ENCODE peak calls at places on chromosomes 5 and 9, in five cellular contexts. E is heart left ventricle; H is tibial nerve; P is CD8-positive, alpha-beta T cell; U is GM23338. T is an unnamed sample. For H3K4me1, the result is how much of the 10 kb centered on the place peaks cover.

GRCh38 chr9:27086818-27087680 is 22.0 kb upstream of the TEK start:
- DNase-seq in E (no peak), H (no peak), P (no peak), U (no peak), T (no peak)

GRCh38 chr9:19785230-19785629 is 3.6 kb downstream of the SLC24A2 start:
- DNase-seq in E (no peak), H (no peak), P (no peak), U (no peak), T (no peak)

GRCh38 chr5:43354774-43355173 is 41.6 kb upstream of the HMGCS1 start:
- DNase-seq in E (no peak), H (no peak), P (no peak), U (no peak), T (no peak)

GRCh38 chr9:123997665-123998277 is 13.8 kb upstream of the LHX2 start:
- DNase-seq in E (peak), H (peak), P (no peak), U (peak), T (no peak)

GRCh38 chr9:113998529-113999255 is 79.4 kb downstream of the AMBP start:
- DNase-seq in E (no peak), H (no peak), P (peak), U (peak), T (no peak)

GRCh38 chr5:57715296-57715695 is 232.7 kb upstream of the ACTBL2 start:
- DNase-seq in E (no peak), H (no peak), P (no peak), U (no peak), T (no peak)

GRCh38 chr5:23208959-23209431 is 298.4 kb upstream of the PRDM9 start:
- DNase-seq in E (no peak), H (no peak), P (no peak), U (peak), T (no peak)

GRCh38 chr5:58284886-58285285 is 175.0 kb downstream of the PLK2 start:
- DNase-seq in E (no peak), H (no peak), P (no peak), U (no peak), T (no peak)

GRCh38 chr9:35510745-35511428 is 21.0 kb downstream of the RUSC2 start:
- DNase-seq in E (peak), H (peak), P (no peak), U (no peak), T (no peak)

GRCh38 chr9:136928591-136928990 is 15.9 kb downstream of the FBXW5 start:
- DNase-seq in E (peak), H (no peak), P (no peak), U (no peak), T (no peak)

GRCh38 chr5:36239370-36240293 is 2.1 kb downstream of the NADK2 start:
- DNase-seq in E (no peak), H (no peak), P (no peak), U (no peak), T (no peak)

GRCh38 chr5:5373351-5374033 is 49.0 kb upstream of the ICE1 start:
- DNase-seq in E (no peak), H (no peak), P (no peak), U (no peak), T (no peak)

GRCh38 chr5:380701-381309 is 59.3 kb downstream of the AHRR start:
- DNase-seq in E (no peak), H (no peak), P (no peak), U (no peak), T (no peak)

GRCh38 chr5:134436523-134437339 is 25.1 kb upstream of the CDKN2AIPNL start:
- DNase-seq in E (peak), H (peak), P (peak), U (no peak), T (peak)

GRCh38 chr5:34740306-34740891 is 84.3 kb downstream of the RAI14 start:
- DNase-seq in E (peak), H (no peak), P (no peak), U (no peak), T (no peak)

GRCh38 chr9:137333016-137333726 is 31.1 kb upstream of the NRARP start:
- DNase-seq in E (no peak), H (no peak), P (no peak), U (no peak), T (no peak)

GRCh38 chr9:138025417-138025816 is 147.8 kb downstream of the CACNA1B start:
- DNase-seq in E (no peak), H (no peak), P (peak), U (no peak), T (no peak)

GRCh38 chr9:87036482-87036881 is 89.2 kb upstream of the GAS1 start:
- DNase-seq in E (no peak), H (no peak), P (no peak), U (no peak), T (no peak)

GRCh38 chr9:113953541-113953940 is 77.4 kb downstream of the ZNF618 start:
- DNase-seq in E (no peak), H (no peak), P (no peak), U (no peak), T (no peak)

GRCh38 chr5:135930029-135930948 is 24.5 kb downstream of the LECT2 start:
- DNase-seq in E (no peak), H (no peak), P (no peak), U (peak), T (no peak)

GRCh38 chr5:111574316-111574715 is 62.0 kb upstream of the STARD4 start:
- DNase-seq in E (no peak), H (no peak), P (no peak), U (no peak), T (no peak)

GRCh38 chr5:25688156-25688555 is 1043.4 kb upstream of the CDH10 start:
- DNase-seq in E (no peak), H (no peak), P (no peak), U (no peak), T (no peak)

GRCh38 chr5:1304059-1304458 is 9.2 kb upstream of the TERT start:
- DNase-seq in E (no peak), H (no peak), P (no peak), U (no peak), T (no peak)

GRCh38 chr9:36136277-36136893 is at the start of gene GLIPR2:
- DNase-seq in E (peak), H (peak), P (peak), U (peak), T (peak)

GRCh38 chr5:111887706-111888105 is 130.7 kb upstream of the NREP start:
- DNase-seq in E (no peak), H (no peak), P (no peak), U (no peak), T (no peak)

GRCh38 chr9:91758491-91758981 is 191.5 kb downstream of the ROR2 start:
- DNase-seq in E (no peak), H (no peak), P (no peak), U (peak), T (no peak)

GRCh38 chr9:98121096-98121495 is 2.1 kb upstream of the TRIM14 start:
- DNase-seq in E (no peak), H (no peak), P (no peak), U (no peak), T (no peak)

GRCh38 chr5:115366223-115366622 is 69.8 kb upstream of the CCDC112 start:
- DNase-seq in E (no peak), H (no peak), P (no peak), U (no peak), T (no peak)

GRCh38 chr5:162990063-162990462 is 447.3 kb upstream of the CCNG1 start:
- DNase-seq in E (no peak), H (no peak), P (no peak), U (no peak), T (no peak)

GRCh38 chr5:124920909-124921666 is 174.6 kb upstream of the ZNF608 start:
- DNase-seq in E (no peak), H (no peak), P (no peak), U (no peak), T (no peak)

GRCh38 chr5:38316544-38317224 is 58.3 kb downstream of the EGFLAM start:
- DNase-seq in E (peak), H (no peak), P (no peak), U (no peak), T (no peak)

GRCh38 chr5:176441921-176442323 is 6.3 kb upstream of the FAF2 start:
- DNase-seq in E (no peak), H (no peak), P (no peak), U (peak), T (no peak)

DNA sequence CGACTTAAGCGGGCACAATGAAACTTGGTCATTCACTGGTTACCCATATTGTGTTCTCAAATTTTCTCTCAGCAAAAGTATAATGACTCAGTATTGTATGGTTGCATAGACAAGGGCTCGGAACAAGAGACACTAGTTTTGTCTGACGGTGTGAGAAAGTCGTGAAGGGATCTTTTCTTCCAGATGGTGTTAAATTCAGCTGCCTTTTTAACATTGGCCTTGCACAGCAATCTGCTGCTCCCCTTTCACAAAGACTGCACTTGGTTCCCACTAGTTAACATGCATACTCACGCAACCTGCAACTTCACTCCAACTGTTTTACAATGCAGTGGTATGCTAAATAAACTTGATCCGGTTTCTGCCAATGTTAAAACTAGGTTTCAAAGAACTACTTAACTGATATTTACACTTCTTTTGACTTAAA is 219.2 kb downstream of the MEF2C start:
- DNase-seq in E (no peak), H (no peak), P (no peak), U (peak), T (no peak)
- H3K4me1 ChIP-seq in E (under half), H (half or more), P (under half), U (half or more), T (under half)

GRCh38 chr9:70403618-70404025 is 10.8 kb downstream of the KLF9 start:
- DNase-seq in E (no peak), H (no peak), P (no peak), U (no peak), T (no peak)

GRCh38 chr9:70400107-70400892 is 14.2 kb downstream of the KLF9 start:
- DNase-seq in E (no peak), H (no peak), P (no peak), U (no peak), T (no peak)

GRCh38 chr9:70404261-70404660 is 10.2 kb downstream of the KLF9 start:
- DNase-seq in E (no peak), H (no peak), P (no peak), U (no peak), T (no peak)

GRCh38 chr9:70403166-70403565 is 11.3 kb downstream of the KLF9 start:
- DNase-seq in E (no peak), H (no peak), P (no peak), U (no peak), T (no peak)

DNA sequence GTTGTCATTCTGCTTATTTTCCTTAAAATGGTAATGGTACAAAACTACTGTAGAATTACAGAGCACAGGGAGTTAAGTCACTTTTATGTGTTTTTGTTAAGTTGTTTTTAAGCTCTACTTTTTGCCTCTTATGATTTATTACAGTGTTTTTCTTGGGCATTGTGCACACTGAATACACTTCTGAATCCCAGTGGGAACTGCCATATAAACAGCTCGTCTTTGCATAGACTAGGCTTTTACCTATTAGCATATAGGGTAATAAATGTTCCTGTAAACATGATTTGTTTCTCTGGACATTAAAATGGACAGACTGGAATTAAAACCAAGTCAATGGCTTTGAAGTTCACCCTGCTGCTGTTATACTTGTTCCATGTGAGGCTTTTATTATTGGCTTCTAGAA is 12.2 kb downstream of the KLF9 start:
- DNase-seq in E (no peak), H (no peak), P (no peak), U (no peak), T (no peak)
- H3K4me1 ChIP-seq in E (half or more), H (half or more), P (half or more), U (under half), T (under half)

GRCh38 chr5:155052532-155052931 is 39.0 kb downstream of the KIF4B start:
- DNase-seq in E (no peak), H (no peak), P (no peak), U (no peak), T (no peak)
- H3K4me1 ChIP-seq in E (under half), H (under half), P (under half), U (under half), T (under half)

DNA sequence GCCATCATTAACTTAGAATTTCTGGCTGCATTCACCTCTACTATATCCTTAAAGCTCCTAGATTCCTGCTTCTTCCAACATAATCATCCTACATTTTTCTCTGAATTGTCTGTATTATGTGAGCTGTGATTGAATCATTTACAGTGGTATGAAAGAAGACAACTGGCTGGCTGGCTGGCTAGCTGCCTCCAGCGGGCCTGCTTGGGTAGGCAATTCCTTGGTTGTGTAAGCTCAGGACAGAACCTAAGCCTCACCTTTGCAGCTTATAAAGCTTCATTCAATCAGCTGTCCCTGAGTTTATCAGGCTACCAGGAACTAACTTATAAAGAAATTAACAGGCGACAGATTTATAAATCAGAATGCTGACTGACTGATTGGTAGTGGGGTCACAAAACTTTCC is 162.7 kb upstream of the NR3C1 start:
- DNase-seq in E (no peak), H (no peak), P (no peak), U (no peak), T (no peak)
- H3K4me1 ChIP-seq in E (under half), H (under half), P (under half), U (under half), T (under half)